ENCODE peak calls at places on chromosomes 5 and 9, in ten cellular contexts. One of them, this sample, is unnamed.

GRCh38 chr5:2075365-2075764 is 192.6 kb upstream of the IRX4 start:
- DNase-seq in KBM-7: no peak
- DNase-seq in GM13976: no peak
- DNase-seq in psoas muscle: no peak
- DNase-seq in CD4-positive, alpha-beta T cell: no peak
- DNase-seq in midbrain: no peak
- DNase-seq in heart right ventricle: no peak
- DNase-seq in NCI-H1092 treated with DMSO at 0.1 percent for 48 hours: no peak
- DNase-seq in activated CD8-positive, alpha-beta memory T cell treated with anti-CD3 and anti-CD28 coated beads, Interleukin-2, amount 50 U/mL, for 4 hours: no peak
- DNase-seq in NCI-H187: no peak
- DNase-seq in this sample: no peak

GRCh38 chr5:91183743-91184142 is 199.4 kb downstream of the ARRDC3 start:
- DNase-seq in heart right ventricle: no peak
- DNase-seq in NCI-H187: no peak
- DNase-seq in GM13976: no peak
- DNase-seq in midbrain: peak
- DNase-seq in KBM-7: peak
- DNase-seq in psoas muscle: no peak
- DNase-seq in NCI-H1092 treated with DMSO at 0.1 percent for 48 hours: no peak
- DNase-seq in CD4-positive, alpha-beta T cell: no peak
- DNase-seq in activated CD8-positive, alpha-beta memory T cell treated with anti-CD3 and anti-CD28 coated beads, Interleukin-2, amount 50 U/mL, for 4 hours: no peak
- DNase-seq in this sample: no peak

GRCh38 chr5:133456933-133457402 is 155.4 kb downstream of the FSTL4 start:
- DNase-seq in CD4-positive, alpha-beta T cell: no peak
- DNase-seq in NCI-H187: no peak
- DNase-seq in NCI-H1092 treated with DMSO at 0.1 percent for 48 hours: no peak
- DNase-seq in KBM-7: no peak
- DNase-seq in psoas muscle: no peak
- DNase-seq in heart right ventricle: no peak
- DNase-seq in midbrain: no peak
- DNase-seq in activated CD8-positive, alpha-beta memory T cell treated with anti-CD3 and anti-CD28 coated beads, Interleukin-2, amount 50 U/mL, for 4 hours: no peak
- DNase-seq in GM13976: no peak
- DNase-seq in this sample: no peak

GRCh38 chr9:112170235-112170634 is 4.9 kb downstream of the SUSD1 start:
- DNase-seq in activated CD8-positive, alpha-beta memory T cell treated with anti-CD3 and anti-CD28 coated beads, Interleukin-2, amount 50 U/mL, for 4 hours: no peak
- DNase-seq in psoas muscle: no peak
- DNase-seq in KBM-7: no peak
- DNase-seq in NCI-H187: no peak
- DNase-seq in midbrain: no peak
- DNase-seq in NCI-H1092 treated with DMSO at 0.1 percent for 48 hours: no peak
- DNase-seq in GM13976: no peak
- DNase-seq in heart right ventricle: no peak
- DNase-seq in CD4-positive, alpha-beta T cell: no peak
- DNase-seq in this sample: no peak

GRCh38 chr9:1071730-1072129 is 21.6 kb downstream of the DMRT2 start:
- DNase-seq in KBM-7: no peak
- DNase-seq in CD4-positive, alpha-beta T cell: no peak
- DNase-seq in midbrain: no peak
- DNase-seq in heart right ventricle: no peak
- DNase-seq in NCI-H187: no peak
- DNase-seq in activated CD8-positive, alpha-beta memory T cell treated with anti-CD3 and anti-CD28 coated beads, Interleukin-2, amount 50 U/mL, for 4 hours: no peak
- DNase-seq in NCI-H1092 treated with DMSO at 0.1 percent for 48 hours: no peak
- DNase-seq in GM13976: no peak
- DNase-seq in psoas muscle: no peak
- DNase-seq in this sample: no peak

GRCh38 chr5:147436596-147436995 is 73.3 kb downstream of the DPYSL3 start:
- DNase-seq in psoas muscle: no peak
- DNase-seq in NCI-H187: no peak
- DNase-seq in midbrain: no peak
- DNase-seq in GM13976: no peak
- DNase-seq in CD4-positive, alpha-beta T cell: no peak
- DNase-seq in KBM-7: no peak
- DNase-seq in NCI-H1092 treated with DMSO at 0.1 percent for 48 hours: no peak
- DNase-seq in heart right ventricle: no peak
- DNase-seq in activated CD8-positive, alpha-beta memory T cell treated with anti-CD3 and anti-CD28 coated beads, Interleukin-2, amount 50 U/mL, for 4 hours: no peak
- DNase-seq in this sample: no peak

GRCh38 chr9:88805217-88805943 is 185.9 kb upstream of the S1PR3 start:
- DNase-seq in NCI-H187: no peak
- DNase-seq in activated CD8-positive, alpha-beta memory T cell treated with anti-CD3 and anti-CD28 coated beads, Interleukin-2, amount 50 U/mL, for 4 hours: no peak
- DNase-seq in heart right ventricle: no peak
- DNase-seq in midbrain: no peak
- DNase-seq in psoas muscle: no peak
- DNase-seq in GM13976: no peak
- DNase-seq in KBM-7: no peak
- DNase-seq in NCI-H1092 treated with DMSO at 0.1 percent for 48 hours: no peak
- DNase-seq in CD4-positive, alpha-beta T cell: no peak
- DNase-seq in this sample: no peak

GRCh38 chr9:98931543-98931942 is 12.2 kb upstream of the COL15A1 start:
- DNase-seq in activated CD8-positive, alpha-beta memory T cell treated with anti-CD3 and anti-CD28 coated beads, Interleukin-2, amount 50 U/mL, for 4 hours: no peak
- DNase-seq in NCI-H187: no peak
- DNase-seq in midbrain: no peak
- DNase-seq in psoas muscle: no peak
- DNase-seq in CD4-positive, alpha-beta T cell: no peak
- DNase-seq in KBM-7: no peak
- DNase-seq in GM13976: no peak
- DNase-seq in heart right ventricle: no peak
- DNase-seq in NCI-H1092 treated with DMSO at 0.1 percent for 48 hours: no peak
- DNase-seq in this sample: no peak

GRCh38 chr9:16825971-16826370 is 44.5 kb downstream of the BNC2 start:
- DNase-seq in activated CD8-positive, alpha-beta memory T cell treated with anti-CD3 and anti-CD28 coated beads, Interleukin-2, amount 50 U/mL, for 4 hours: no peak
- DNase-seq in GM13976: no peak
- DNase-seq in psoas muscle: no peak
- DNase-seq in CD4-positive, alpha-beta T cell: no peak
- DNase-seq in heart right ventricle: no peak
- DNase-seq in KBM-7: no peak
- DNase-seq in NCI-H1092 treated with DMSO at 0.1 percent for 48 hours: no peak
- DNase-seq in midbrain: no peak
- DNase-seq in NCI-H187: no peak
- DNase-seq in this sample: no peak

GRCh38 chr5:122965111-122965510 is 71.4 kb downstream of the PPIC start:
- DNase-seq in activated CD8-positive, alpha-beta memory T cell treated with anti-CD3 and anti-CD28 coated beads, Interleukin-2, amount 50 U/mL, for 4 hours: no peak
- DNase-seq in KBM-7: no peak
- DNase-seq in CD4-positive, alpha-beta T cell: no peak
- DNase-seq in GM13976: no peak
- DNase-seq in NCI-H1092 treated with DMSO at 0.1 percent for 48 hours: peak
- DNase-seq in heart right ventricle: no peak
- DNase-seq in midbrain: no peak
- DNase-seq in NCI-H187: peak
- DNase-seq in psoas muscle: no peak
- DNase-seq in this sample: no peak

GRCh38 chr5:159208508-159209437 is 580 bp downstream of the RNF145 start:
- DNase-seq in midbrain: peak
- DNase-seq in activated CD8-positive, alpha-beta memory T cell treated with anti-CD3 and anti-CD28 coated beads, Interleukin-2, amount 50 U/mL, for 4 hours: peak
- DNase-seq in NCI-H1092 treated with DMSO at 0.1 percent for 48 hours: peak
- DNase-seq in psoas muscle: peak
- DNase-seq in heart right ventricle: peak
- DNase-seq in NCI-H187: no peak
- DNase-seq in GM13976: peak
- DNase-seq in KBM-7: no peak
- DNase-seq in CD4-positive, alpha-beta T cell: peak
- DNase-seq in this sample: peak

GRCh38 chr5:96026334-96027065 is 64.8 kb upstream of the ELL2 start:
- DNase-seq in midbrain: no peak
- DNase-seq in psoas muscle: no peak
- DNase-seq in KBM-7: no peak
- DNase-seq in NCI-H1092 treated with DMSO at 0.1 percent for 48 hours: no peak
- DNase-seq in GM13976: no peak
- DNase-seq in heart right ventricle: no peak
- DNase-seq in activated CD8-positive, alpha-beta memory T cell treated with anti-CD3 and anti-CD28 coated beads, Interleukin-2, amount 50 U/mL, for 4 hours: no peak
- DNase-seq in CD4-positive, alpha-beta T cell: no peak
- DNase-seq in NCI-H187: no peak
- DNase-seq in this sample: no peak

GRCh38 chr9:8651126-8651525 is 851.5 kb upstream of the DMAC1 start:
- DNase-seq in KBM-7: no peak
- DNase-seq in NCI-H187: no peak
- DNase-seq in NCI-H1092 treated with DMSO at 0.1 percent for 48 hours: no peak
- DNase-seq in activated CD8-positive, alpha-beta memory T cell treated with anti-CD3 and anti-CD28 coated beads, Interleukin-2, amount 50 U/mL, for 4 hours: no peak
- DNase-seq in CD4-positive, alpha-beta T cell: no peak
- DNase-seq in GM13976: no peak
- DNase-seq in heart right ventricle: no peak
- DNase-seq in psoas muscle: no peak
- DNase-seq in midbrain: no peak
- DNase-seq in this sample: no peak

GRCh38 chr9:97889941-97890557 is 32.3 kb downstream of the TRMO start:
- DNase-seq in CD4-positive, alpha-beta T cell: peak
- DNase-seq in heart right ventricle: peak
- DNase-seq in psoas muscle: no peak
- DNase-seq in GM13976: peak
- DNase-seq in NCI-H1092 treated with DMSO at 0.1 percent for 48 hours: no peak
- DNase-seq in activated CD8-positive, alpha-beta memory T cell treated with anti-CD3 and anti-CD28 coated beads, Interleukin-2, amount 50 U/mL, for 4 hours: peak
- DNase-seq in NCI-H187: no peak
- DNase-seq in midbrain: no peak
- DNase-seq in KBM-7: peak
- DNase-seq in this sample: peak

GRCh38 chr5:43702815-43703214 is 99.8 kb downstream of the NNT start:
- DNase-seq in GM13976: no peak
- DNase-seq in activated CD8-positive, alpha-beta memory T cell treated with anti-CD3 and anti-CD28 coated beads, Interleukin-2, amount 50 U/mL, for 4 hours: no peak
- DNase-seq in KBM-7: no peak
- DNase-seq in psoas muscle: no peak
- DNase-seq in NCI-H1092 treated with DMSO at 0.1 percent for 48 hours: peak
- DNase-seq in heart right ventricle: no peak
- DNase-seq in CD4-positive, alpha-beta T cell: no peak
- DNase-seq in NCI-H187: no peak
- DNase-seq in midbrain: no peak
- DNase-seq in this sample: no peak

GRCh38 chr9:89654025-89654662 is 49.3 kb downstream of the GADD45G start:
- DNase-seq in KBM-7: no peak
- DNase-seq in psoas muscle: peak
- DNase-seq in activated CD8-positive, alpha-beta memory T cell treated with anti-CD3 and anti-CD28 coated beads, Interleukin-2, amount 50 U/mL, for 4 hours: no peak
- DNase-seq in midbrain: peak
- DNase-seq in CD4-positive, alpha-beta T cell: no peak
- DNase-seq in GM13976: no peak
- DNase-seq in heart right ventricle: no peak
- DNase-seq in NCI-H1092 treated with DMSO at 0.1 percent for 48 hours: no peak
- DNase-seq in NCI-H187: no peak
- DNase-seq in this sample: no peak

GRCh38 chr5:94691947-94692346 is 73.5 kb downstream of the SLF1 start:
- DNase-seq in midbrain: peak
- DNase-seq in KBM-7: no peak
- DNase-seq in CD4-positive, alpha-beta T cell: no peak
- DNase-seq in NCI-H1092 treated with DMSO at 0.1 percent for 48 hours: peak
- DNase-seq in NCI-H187: no peak
- DNase-seq in psoas muscle: no peak
- DNase-seq in activated CD8-positive, alpha-beta memory T cell treated with anti-CD3 and anti-CD28 coated beads, Interleukin-2, amount 50 U/mL, for 4 hours: no peak
- DNase-seq in GM13976: no peak
- DNase-seq in heart right ventricle: no peak
- DNase-seq in this sample: no peak

GRCh38 chr5:68279960-68280359 is 64.4 kb downstream of the PIK3R1 start:
- DNase-seq in NCI-H1092 treated with DMSO at 0.1 percent for 48 hours: no peak
- DNase-seq in heart right ventricle: no peak
- DNase-seq in activated CD8-positive, alpha-beta memory T cell treated with anti-CD3 and anti-CD28 coated beads, Interleukin-2, amount 50 U/mL, for 4 hours: no peak
- DNase-seq in CD4-positive, alpha-beta T cell: peak
- DNase-seq in midbrain: no peak
- DNase-seq in psoas muscle: no peak
- DNase-seq in GM13976: no peak
- DNase-seq in NCI-H187: no peak
- DNase-seq in KBM-7: peak
- DNase-seq in this sample: no peak

GRCh38 chr9:81069923-81070322 is 619.4 kb downstream of the TLE1 start:
- DNase-seq in activated CD8-positive, alpha-beta memory T cell treated with anti-CD3 and anti-CD28 coated beads, Interleukin-2, amount 50 U/mL, for 4 hours: no peak
- DNase-seq in GM13976: no peak
- DNase-seq in psoas muscle: no peak
- DNase-seq in midbrain: no peak
- DNase-seq in NCI-H187: no peak
- DNase-seq in CD4-positive, alpha-beta T cell: no peak
- DNase-seq in NCI-H1092 treated with DMSO at 0.1 percent for 48 hours: no peak
- DNase-seq in heart right ventricle: no peak
- DNase-seq in KBM-7: no peak
- DNase-seq in this sample: no peak

GRCh38 chr9:114981095-114981494 is 50.7 kb upstream of the TNFSF8 start:
- DNase-seq in heart right ventricle: no peak
- DNase-seq in psoas muscle: no peak
- DNase-seq in KBM-7: no peak
- DNase-seq in CD4-positive, alpha-beta T cell: no peak
- DNase-seq in midbrain: no peak
- DNase-seq in activated CD8-positive, alpha-beta memory T cell treated with anti-CD3 and anti-CD28 coated beads, Interleukin-2, amount 50 U/mL, for 4 hours: no peak
- DNase-seq in NCI-H187: no peak
- DNase-seq in NCI-H1092 treated with DMSO at 0.1 percent for 48 hours: no peak
- DNase-seq in GM13976: no peak
- DNase-seq in this sample: no peak

GRCh38 chr5:33148076-33148501 is 292.7 kb upstream of the TARS1 start:
- DNase-seq in NCI-H1092 treated with DMSO at 0.1 percent for 48 hours: no peak
- DNase-seq in heart right ventricle: no peak
- DNase-seq in GM13976: no peak
- DNase-seq in psoas muscle: peak
- DNase-seq in KBM-7: no peak
- DNase-seq in activated CD8-positive, alpha-beta memory T cell treated with anti-CD3 and anti-CD28 coated beads, Interleukin-2, amount 50 U/mL, for 4 hours: no peak
- DNase-seq in midbrain: no peak
- DNase-seq in NCI-H187: no peak
- DNase-seq in CD4-positive, alpha-beta T cell: no peak
- DNase-seq in this sample: peak

GRCh38 chr9:108473209-108474112 is 382.3 kb downstream of the ACTL7B start:
- DNase-seq in CD4-positive, alpha-beta T cell: no peak
- DNase-seq in midbrain: no peak
- DNase-seq in KBM-7: no peak
- DNase-seq in psoas muscle: peak
- DNase-seq in GM13976: no peak
- DNase-seq in NCI-H1092 treated with DMSO at 0.1 percent for 48 hours: peak
- DNase-seq in NCI-H187: no peak
- DNase-seq in heart right ventricle: no peak
- DNase-seq in activated CD8-positive, alpha-beta memory T cell treated with anti-CD3 and anti-CD28 coated beads, Interleukin-2, amount 50 U/mL, for 4 hours: no peak
- DNase-seq in this sample: peak

GRCh38 chr5:1421521-1422341 is 23.5 kb downstream of the SLC6A3 start:
- DNase-seq in KBM-7: no peak
- DNase-seq in activated CD8-positive, alpha-beta memory T cell treated with anti-CD3 and anti-CD28 coated beads, Interleukin-2, amount 50 U/mL, for 4 hours: no peak
- DNase-seq in NCI-H187: no peak
- DNase-seq in psoas muscle: peak
- DNase-seq in GM13976: no peak
- DNase-seq in NCI-H1092 treated with DMSO at 0.1 percent for 48 hours: no peak
- DNase-seq in midbrain: no peak
- DNase-seq in heart right ventricle: no peak
- DNase-seq in CD4-positive, alpha-beta T cell: no peak
- DNase-seq in this sample: no peak

GRCh38 chr5:99032234-99033013 is 103.6 kb upstream of the CHD1 start:
- DNase-seq in NCI-H187: no peak
- DNase-seq in activated CD8-positive, alpha-beta memory T cell treated with anti-CD3 and anti-CD28 coated beads, Interleukin-2, amount 50 U/mL, for 4 hours: no peak
- DNase-seq in KBM-7: peak
- DNase-seq in NCI-H1092 treated with DMSO at 0.1 percent for 48 hours: peak
- DNase-seq in heart right ventricle: no peak
- DNase-seq in psoas muscle: no peak
- DNase-seq in midbrain: peak
- DNase-seq in CD4-positive, alpha-beta T cell: no peak
- DNase-seq in GM13976: peak
- DNase-seq in this sample: peak

GRCh38 chr5:102911973-102912372 is 156.9 kb downstream of the PAM start:
- DNase-seq in psoas muscle: no peak
- DNase-seq in NCI-H1092 treated with DMSO at 0.1 percent for 48 hours: no peak
- DNase-seq in midbrain: no peak
- DNase-seq in NCI-H187: no peak
- DNase-seq in GM13976: no peak
- DNase-seq in CD4-positive, alpha-beta T cell: no peak
- DNase-seq in KBM-7: no peak
- DNase-seq in heart right ventricle: no peak
- DNase-seq in activated CD8-positive, alpha-beta memory T cell treated with anti-CD3 and anti-CD28 coated beads, Interleukin-2, amount 50 U/mL, for 4 hours: no peak
- DNase-seq in this sample: no peak

GRCh38 chr5:77781076-77781475 is 4.9 kb upstream of the TBCA start:
- DNase-seq in NCI-H1092 treated with DMSO at 0.1 percent for 48 hours: no peak
- DNase-seq in heart right ventricle: no peak
- DNase-seq in NCI-H187: no peak
- DNase-seq in midbrain: no peak
- DNase-seq in activated CD8-positive, alpha-beta memory T cell treated with anti-CD3 and anti-CD28 coated beads, Interleukin-2, amount 50 U/mL, for 4 hours: no peak
- DNase-seq in GM13976: no peak
- DNase-seq in psoas muscle: no peak
- DNase-seq in CD4-positive, alpha-beta T cell: no peak
- DNase-seq in KBM-7: no peak
- DNase-seq in this sample: no peak

GRCh38 chr9:136786451-136786850 is 4.7 kb upstream of the TMEM141 start:
- DNase-seq in KBM-7: no peak
- DNase-seq in GM13976: no peak
- DNase-seq in activated CD8-positive, alpha-beta memory T cell treated with anti-CD3 and anti-CD28 coated beads, Interleukin-2, amount 50 U/mL, for 4 hours: no peak
- DNase-seq in midbrain: peak
- DNase-seq in psoas muscle: no peak
- DNase-seq in heart right ventricle: no peak
- DNase-seq in CD4-positive, alpha-beta T cell: no peak
- DNase-seq in NCI-H1092 treated with DMSO at 0.1 percent for 48 hours: no peak
- DNase-seq in NCI-H187: no peak
- DNase-seq in this sample: no peak

This sample was measured in left cardiac atrium.